ENCODE peak calls at places on chromosome 17, in four cellular contexts. T, B, F and L are unnamed samples.

GRCh38 chr17:47717845-47718621 is 15.0 kb upstream of the TBX21 start:
- DNase-seq in F (no peak), T (no peak), B (no peak), L (peak)

GRCh38 chr17:78495634-78496033 is 81.6 kb downstream of the DNAH17 start:
- DNase-seq in F (no peak), B (no peak), T (no peak), L (no peak)

GRCh38 chr17:40122944-40123810 is 1.4 kb downstream of the MSL1 start:
- DNase-seq in B (no peak), T (peak), F (no peak), L (peak)

GRCh38 chr17:40664582-40665333 is at the start of gene KRT222:
- DNase-seq in B (no peak), F (no peak), T (no peak), L (no peak)

GRCh38 chr17:72506773-72507172 is 386.0 kb downstream of the SOX9 start:
- DNase-seq in F (no peak), T (no peak), B (no peak), L (no peak)

GRCh38 chr17:77571562-77571981 is 386.9 kb upstream of the TNRC6C start:
- DNase-seq in F (no peak), T (no peak), B (no peak), L (peak)

GRCh38 chr17:46978489-46979022 is 497 bp downstream of the RPRML start:
- DNase-seq in F (no peak), T (no peak), B (no peak), L (no peak)

GRCh38 chr17:37490638-37491614 is 1.2 kb downstream of the DUSP14 start:
- DNase-seq in F (no peak), T (peak), B (no peak), L (peak)

GRCh38 chr17:50817142-50817751 is 18.1 kb upstream of the WFIKKN2 start:
- DNase-seq in T (peak), B (no peak), F (no peak), L (peak)

GRCh38 chr17:42642377-42642776 is 16.7 kb upstream of the TUBG2 start:
- DNase-seq in T (no peak), F (no peak), B (no peak), L (no peak)

GRCh38 chr17:78227455-78227916 is 3.9 kb upstream of the TMEM235 start:
- DNase-seq in T (no peak), F (no peak), B (no peak), L (no peak)

GRCh38 chr17:27879987-27880608 is 13.1 kb downstream of the LYRM9 start:
- DNase-seq in F (peak), T (peak), B (peak), L (peak)

GRCh38 chr17:82875418-82875856 is 35.6 kb upstream of the ZNF750 start:
- DNase-seq in F (no peak), T (no peak), B (peak), L (no peak)

GRCh38 chr17:9213311-9213655 is 192.0 kb downstream of the NTN1 start:
- DNase-seq in T (no peak), F (no peak), B (no peak), L (no peak)

GRCh38 chr17:76026714-76027158 is 370 bp downstream of the EVPL start:
- DNase-seq in B (no peak), F (no peak), T (no peak), L (no peak)

GRCh38 chr17:75338335-75338734 is 49.1 kb upstream of the SLC25A19 start:
- DNase-seq in T (no peak), F (no peak), B (no peak), L (peak)

GRCh38 chr17:9702916-9703780 is 57.8 kb downstream of the USP43 start:
- DNase-seq in B (no peak), T (no peak), F (no peak), L (peak)

GRCh38 chr17:43468746-43469544 is 14.8 kb upstream of the DHX8 start:
- DNase-seq in F (no peak), T (no peak), B (no peak), L (peak)

GRCh38 chr17:61863801-61864126 is 436 bp upstream of the BRIP1 start:
- DNase-seq in T (no peak), B (no peak), F (no peak), L (no peak)

GRCh38 chr17:58757162-58757613 is 1.5 kb downstream of the PPM1E start:
- DNase-seq in B (no peak), F (no peak), T (no peak), L (no peak)

GRCh38 chr17:42842286-42842685 is 2.1 kb upstream of the AOC2 start:
- DNase-seq in F (no peak), B (no peak), T (no peak), L (no peak)

GRCh38 chr17:8163978-8164814 is 1.4 kb upstream of the VAMP2 start:
- DNase-seq in F (no peak), T (peak), B (no peak), L (peak)

GRCh38 chr17:13420294-13421277 is 181.1 kb downstream of the HS3ST3A1 start:
- DNase-seq in F (no peak), T (no peak), B (no peak), L (peak)

GRCh38 chr17:57295526-57296023 is 39.3 kb downstream of the MSI2 start:
- DNase-seq in T (no peak), F (no peak), B (no peak), L (no peak)

GRCh38 chr17:33667052-33667509 is 374.0 kb upstream of the ASIC2 start:
- DNase-seq in T (no peak), B (no peak), F (peak), L (peak)

GRCh38 chr17:74478369-74479100 is 12.1 kb downstream of the CD300A start:
- DNase-seq in B (no peak), F (peak), T (no peak), L (peak)

GRCh38 chr17:48016112-48016511 is 21.5 kb downstream of the COPZ2 start:
- DNase-seq in B (no peak), T (peak), F (no peak), L (no peak)

GRCh38 chr17:67290994-67291362 is 46.0 kb upstream of the HELZ start:
- DNase-seq in B (no peak), F (no peak), T (no peak), L (no peak)

GRCh38 chr17:67293251-67294203 is 48.5 kb upstream of the HELZ start:
- DNase-seq in F (peak), B (peak), T (peak), L (peak)

GRCh38 chr17:67290244-67290993 is 45.4 kb upstream of the HELZ start:
- DNase-seq in T (no peak), F (no peak), B (no peak), L (no peak)

GRCh38 chr17:67289174-67289876 is 44.3 kb upstream of the HELZ start:
- DNase-seq in T (no peak), B (no peak), F (no peak), L (no peak)

DNA sequence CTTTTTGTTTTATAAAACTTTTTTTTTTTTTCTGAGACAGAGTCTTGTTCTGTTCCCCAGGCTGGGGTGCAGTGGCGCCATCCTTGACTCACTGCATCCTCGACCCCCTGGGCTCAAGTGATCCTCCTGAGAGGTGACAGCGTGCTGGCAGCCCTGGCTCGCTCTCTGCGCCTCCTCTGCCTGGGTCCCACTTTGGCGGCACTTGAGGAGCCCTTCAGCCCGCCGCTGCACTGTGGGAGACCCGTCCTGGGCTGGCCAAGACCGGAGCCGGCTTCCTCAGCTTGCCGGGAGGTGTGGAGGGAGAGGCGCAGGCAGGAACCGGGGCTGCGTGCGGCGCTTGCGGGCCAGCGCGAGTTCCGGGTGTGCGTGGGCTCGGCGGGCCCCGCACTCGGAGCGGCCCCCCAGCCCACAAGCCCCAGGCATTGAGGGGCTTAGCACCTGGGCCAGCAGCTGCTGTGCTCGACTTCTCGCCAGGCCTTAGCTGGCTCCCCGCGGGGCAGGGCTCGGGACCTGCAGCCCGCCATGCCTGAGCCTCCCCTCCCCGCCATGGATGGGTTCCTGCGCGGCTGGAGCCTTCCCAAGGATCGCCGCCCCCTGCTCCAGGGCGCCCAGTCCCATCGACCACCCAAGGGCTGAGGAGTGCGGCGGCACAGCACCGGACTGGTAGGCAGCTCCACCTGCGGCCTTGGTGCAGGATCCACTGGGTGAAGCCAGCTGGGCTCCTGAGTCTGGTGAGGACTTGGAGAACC is 49.6 kb upstream of the HELZ start:
- DNase-seq in F (no peak), B (no peak), T (no peak), L (no peak)
- H3K4me3 ChIP-seq in F (no peak), B (no peak), T (no peak), L (no peak)

GRCh38 chr17:45129940-45130639 is 2.2 kb downstream of the PLCD3 start:
- DNase-seq in T (no peak), B (no peak), F (no peak), L (no peak)
- TF ChIP-seq MAX in T (peak), B (no peak), F (no peak), L (no peak)

GRCh38 chr17:1860978-1861377 is 31.2 kb downstream of the RPA1 start:
- DNase-seq in B (no peak), T (no peak), F (no peak), L (no peak)
- TF ChIP-seq POLR2A in B (no peak), T (no peak), F (no peak), L (no peak)

GRCh38 chr17:81128338-81128737 is 37.0 kb upstream of the PVALEF start:
- DNase-seq in T (no peak), B (no peak), F (no peak), L (no peak)

GRCh38 chr17:81128774-81129173 is 36.5 kb upstream of the PVALEF start:
- DNase-seq in F (no peak), T (no peak), B (no peak), L (no peak)

GRCh38 chr17:81127133-81127455 is 38.2 kb upstream of the PVALEF start:
- DNase-seq in B (no peak), F (no peak), T (no peak), L (no peak)

GRCh38 chr17:81126281-81127132 is 38.8 kb upstream of the PVALEF start:
- DNase-seq in T (no peak), B (no peak), F (no peak), L (no peak)

DNA sequence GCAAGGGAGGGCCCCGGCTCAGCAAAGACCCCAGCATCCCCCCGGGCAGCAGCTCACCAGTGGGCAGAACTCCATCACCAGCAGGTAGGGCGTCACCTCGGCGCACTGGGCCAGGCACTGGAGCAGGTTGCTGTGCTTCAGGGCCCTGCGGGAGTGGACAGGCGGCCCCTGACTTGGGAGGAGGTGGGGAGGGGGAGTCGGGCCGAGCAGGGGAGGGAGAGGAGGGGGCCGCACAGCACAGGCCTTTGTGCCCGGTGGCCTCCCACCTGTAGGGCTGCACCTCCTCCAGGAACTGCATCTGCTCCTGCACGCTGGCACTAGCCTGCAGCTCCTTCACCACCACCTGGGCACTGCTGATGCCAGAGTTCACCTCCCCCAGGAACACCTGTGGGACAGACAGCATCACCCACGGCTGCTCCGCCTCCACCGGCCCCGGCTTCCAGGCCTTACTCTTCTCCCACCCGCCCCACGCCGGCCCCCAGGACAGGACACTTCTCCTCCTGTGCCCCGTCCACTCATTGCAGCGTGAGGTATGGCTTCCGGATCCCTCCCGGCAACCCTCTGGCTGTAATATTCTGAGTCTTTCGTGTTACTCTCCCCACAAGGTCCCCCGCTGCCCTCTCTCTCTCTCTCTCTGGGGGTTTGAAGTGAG is 37.7 kb upstream of the PVALEF start:
- DNase-seq in T (no peak), B (no peak), F (no peak), L (no peak)
- H3K4me3 ChIP-seq in T (no peak), B (no peak), F (no peak), L (no peak)

DNA sequence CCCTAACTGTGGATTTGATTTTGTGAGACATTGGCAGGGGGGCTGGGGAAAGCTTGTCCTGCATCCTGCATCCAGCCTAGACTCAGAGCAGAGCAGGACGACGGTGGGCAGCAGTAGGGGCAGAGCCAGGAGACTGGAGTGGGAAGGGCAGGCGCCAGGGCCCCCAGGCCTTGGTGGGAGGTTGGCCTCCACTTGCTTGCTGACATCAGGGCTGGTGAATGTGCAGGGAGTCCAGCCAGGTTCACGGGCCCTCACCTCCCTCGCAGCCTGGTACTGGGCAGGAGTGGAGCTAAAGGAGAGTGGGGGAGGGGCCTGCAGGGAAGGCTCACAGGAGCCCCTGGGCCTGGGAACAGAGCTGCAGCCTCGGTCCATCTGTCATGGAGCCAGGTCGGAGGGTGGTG is 2.2 kb upstream of the SMTNL2 start:
- DNase-seq in T (no peak), B (no peak), F (no peak), L (no peak)
- TF ChIP-seq MAX in T (no peak), B (no peak), F (no peak), L (no peak)

DNA sequence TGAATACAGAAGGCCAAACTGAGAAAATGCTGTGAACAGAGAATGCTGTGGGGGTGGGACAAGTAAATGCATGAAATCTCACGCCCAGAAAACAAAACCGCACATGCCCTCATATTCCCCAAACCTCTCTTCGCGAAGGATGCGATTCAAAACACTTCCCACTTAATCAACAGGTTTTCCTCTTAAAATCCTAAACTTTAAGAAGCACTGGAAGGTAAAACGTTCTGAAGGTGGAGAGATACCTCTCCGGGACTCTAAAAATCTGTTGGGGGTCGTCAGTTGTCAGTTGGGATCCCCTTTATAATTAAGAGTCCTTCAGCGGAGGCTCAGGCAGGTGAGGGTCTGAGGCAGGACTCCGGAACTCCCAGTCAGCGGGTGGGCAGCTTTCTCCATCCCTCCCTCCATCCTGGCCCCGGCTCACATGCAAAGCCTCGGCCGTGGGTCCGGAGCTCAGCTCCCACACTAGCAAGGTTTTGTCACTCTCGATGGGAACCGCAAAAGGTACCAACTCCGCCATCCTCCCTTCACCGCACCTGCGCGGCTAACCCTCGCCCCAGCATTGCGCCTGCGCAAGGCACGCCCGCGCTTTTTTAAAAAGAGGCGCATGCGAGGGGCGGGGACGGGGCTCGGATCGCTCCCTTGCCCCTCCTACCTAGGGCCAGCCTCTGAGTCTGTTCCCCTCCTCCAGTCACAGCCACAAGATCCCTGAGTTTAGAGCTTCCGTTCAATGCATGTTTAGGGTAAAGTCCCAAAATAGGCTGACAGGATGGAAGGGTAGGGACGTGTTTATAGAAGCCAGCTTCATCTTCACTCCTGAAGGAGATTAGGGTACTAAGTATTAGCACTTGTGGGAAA is at the start of gene RDM1:
- DNase-seq in B (peak), F (peak), T (peak), L (peak)
- TF ChIP-seq POLR2A in B (peak), F (peak), T (peak), L (peak)